ENCODE peak calls at places on chromosomes 5 and 9, in five cellular contexts. One of them, this sample, is unnamed.

GRCh38 chr9:38394419-38394818 is 1.9 kb downstream of the ALDH1B1 start:
- DNase-seq in mesothelial cell of epicardium: no peak
- DNase-seq in astrocyte of the spinal cord: no peak
- DNase-seq in stimulated activated CD4-positive, alpha-beta T cell treated with anti-CD3 and anti-CD28 coated beads, Interleukin-15, amount 100 ng/mL, for 1 hour: no peak
- DNase-seq in caudate nucleus: no peak
- DNase-seq in this sample: no peak

GRCh38 chr9:114505187-114506081 is at the start of gene WHRN:
- DNase-seq in mesothelial cell of epicardium: peak
- DNase-seq in astrocyte of the spinal cord: peak
- DNase-seq in stimulated activated CD4-positive, alpha-beta T cell treated with anti-CD3 and anti-CD28 coated beads, Interleukin-15, amount 100 ng/mL, for 1 hour: peak
- DNase-seq in caudate nucleus: peak
- DNase-seq in this sample: peak

GRCh38 chr5:149747141-149747832 is 17.2 kb downstream of the PPARGC1B start:
- DNase-seq in mesothelial cell of epicardium: no peak
- DNase-seq in astrocyte of the spinal cord: no peak
- DNase-seq in stimulated activated CD4-positive, alpha-beta T cell treated with anti-CD3 and anti-CD28 coated beads, Interleukin-15, amount 100 ng/mL, for 1 hour: no peak
- DNase-seq in caudate nucleus: no peak
- DNase-seq in this sample: no peak

GRCh38 chr5:10630126-10630525 is 66.3 kb downstream of the ANKRD33B start:
- DNase-seq in mesothelial cell of epicardium: no peak
- DNase-seq in astrocyte of the spinal cord: no peak
- DNase-seq in stimulated activated CD4-positive, alpha-beta T cell treated with anti-CD3 and anti-CD28 coated beads, Interleukin-15, amount 100 ng/mL, for 1 hour: no peak
- DNase-seq in caudate nucleus: no peak
- DNase-seq in this sample: no peak

GRCh38 chr5:685262-686171 is 7.6 kb downstream of the TPPP start:
- DNase-seq in mesothelial cell of epicardium: no peak
- DNase-seq in astrocyte of the spinal cord: no peak
- DNase-seq in stimulated activated CD4-positive, alpha-beta T cell treated with anti-CD3 and anti-CD28 coated beads, Interleukin-15, amount 100 ng/mL, for 1 hour: no peak
- DNase-seq in caudate nucleus: no peak
- DNase-seq in this sample: no peak

GRCh38 chr9:76200730-76201129 is 193.5 kb downstream of the RFK start:
- DNase-seq in mesothelial cell of epicardium: no peak
- DNase-seq in astrocyte of the spinal cord: no peak
- DNase-seq in stimulated activated CD4-positive, alpha-beta T cell treated with anti-CD3 and anti-CD28 coated beads, Interleukin-15, amount 100 ng/mL, for 1 hour: no peak
- DNase-seq in caudate nucleus: no peak
- DNase-seq in this sample: no peak

GRCh38 chr9:88197781-88198345 is 59.6 kb upstream of the SPATA31C2 start:
- DNase-seq in mesothelial cell of epicardium: no peak
- DNase-seq in astrocyte of the spinal cord: peak
- DNase-seq in stimulated activated CD4-positive, alpha-beta T cell treated with anti-CD3 and anti-CD28 coated beads, Interleukin-15, amount 100 ng/mL, for 1 hour: no peak
- DNase-seq in caudate nucleus: no peak
- DNase-seq in this sample: no peak

GRCh38 chr5:111254613-111255012 is 30.4 kb downstream of the CAMK4 start:
- DNase-seq in mesothelial cell of epicardium: no peak
- DNase-seq in astrocyte of the spinal cord: no peak
- DNase-seq in stimulated activated CD4-positive, alpha-beta T cell treated with anti-CD3 and anti-CD28 coated beads, Interleukin-15, amount 100 ng/mL, for 1 hour: peak
- DNase-seq in caudate nucleus: no peak
- DNase-seq in this sample: no peak

GRCh38 chr9:128393171-128393761 is 22.1 kb downstream of the URM1 start:
- DNase-seq in mesothelial cell of epicardium: no peak
- DNase-seq in astrocyte of the spinal cord: no peak
- DNase-seq in stimulated activated CD4-positive, alpha-beta T cell treated with anti-CD3 and anti-CD28 coated beads, Interleukin-15, amount 100 ng/mL, for 1 hour: no peak
- DNase-seq in caudate nucleus: peak
- DNase-seq in this sample: no peak

GRCh38 chr5:142894749-142895148 is 124.6 kb downstream of the ARHGAP26 start:
- DNase-seq in mesothelial cell of epicardium: no peak
- DNase-seq in astrocyte of the spinal cord: peak
- DNase-seq in stimulated activated CD4-positive, alpha-beta T cell treated with anti-CD3 and anti-CD28 coated beads, Interleukin-15, amount 100 ng/mL, for 1 hour: no peak
- DNase-seq in caudate nucleus: no peak
- DNase-seq in this sample: no peak

GRCh38 chr5:58631895-58632294 is 49.0 kb downstream of the RAB3C start:
- DNase-seq in mesothelial cell of epicardium: no peak
- DNase-seq in astrocyte of the spinal cord: no peak
- DNase-seq in stimulated activated CD4-positive, alpha-beta T cell treated with anti-CD3 and anti-CD28 coated beads, Interleukin-15, amount 100 ng/mL, for 1 hour: no peak
- DNase-seq in caudate nucleus: no peak
- DNase-seq in this sample: no peak

GRCh38 chr9:21996438-21996837 is 1.8 kb downstream of the CDKN2B-AS1 start:
- DNase-seq in mesothelial cell of epicardium: no peak
- DNase-seq in astrocyte of the spinal cord: no peak
- DNase-seq in stimulated activated CD4-positive, alpha-beta T cell treated with anti-CD3 and anti-CD28 coated beads, Interleukin-15, amount 100 ng/mL, for 1 hour: no peak
- DNase-seq in caudate nucleus: no peak
- DNase-seq in this sample: no peak

GRCh38 chr9:134225186-134225585 is 60.8 kb upstream of the RNU6ATAC start:
- DNase-seq in mesothelial cell of epicardium: no peak
- DNase-seq in astrocyte of the spinal cord: no peak
- DNase-seq in stimulated activated CD4-positive, alpha-beta T cell treated with anti-CD3 and anti-CD28 coated beads, Interleukin-15, amount 100 ng/mL, for 1 hour: no peak
- DNase-seq in caudate nucleus: no peak
- DNase-seq in this sample: no peak

GRCh38 chr5:54469655-54470054 is 14.2 kb downstream of the HSPB3 start:
- DNase-seq in mesothelial cell of epicardium: no peak
- DNase-seq in astrocyte of the spinal cord: no peak
- DNase-seq in stimulated activated CD4-positive, alpha-beta T cell treated with anti-CD3 and anti-CD28 coated beads, Interleukin-15, amount 100 ng/mL, for 1 hour: no peak
- DNase-seq in caudate nucleus: no peak
- DNase-seq in this sample: no peak

GRCh38 chr9:72775570-72775969 is 177.3 kb downstream of the ALDH1A1 start:
- DNase-seq in mesothelial cell of epicardium: no peak
- DNase-seq in astrocyte of the spinal cord: no peak
- DNase-seq in stimulated activated CD4-positive, alpha-beta T cell treated with anti-CD3 and anti-CD28 coated beads, Interleukin-15, amount 100 ng/mL, for 1 hour: no peak
- DNase-seq in caudate nucleus: no peak
- DNase-seq in this sample: no peak

GRCh38 chr5:73826761-73827450 is 200.9 kb downstream of the ARHGEF28 start:
- DNase-seq in mesothelial cell of epicardium: no peak
- DNase-seq in astrocyte of the spinal cord: peak
- DNase-seq in stimulated activated CD4-positive, alpha-beta T cell treated with anti-CD3 and anti-CD28 coated beads, Interleukin-15, amount 100 ng/mL, for 1 hour: no peak
- DNase-seq in caudate nucleus: no peak
- DNase-seq in this sample: no peak

This sample was measured in endothelial cell of umbilical vein.